ENCODE peak calls at places on chromosomes 2 and 18, in eight cellular contexts. A, Z, D, V, X, L, O and C are unnamed samples.

GRCh38 chr2:150483532-150483931 is 3.9 kb downstream of the RND3 start:
- DNase-seq in A (no peak), L (no peak), D (no peak), X (peak; percentile 38), Z (no peak), O (no peak), V (no peak), C (no peak)

GRCh38 chr18:63138469-63139340 is 180.9 kb downstream of the BCL2 start:
- DNase-seq in O (no peak), D (no peak), L (no peak), A (no peak), V (no peak), X (no peak), Z (no peak), C (no peak)

GRCh38 chr18:3060667-3061580 is 48.0 kb upstream of the LPIN2 start:
- DNase-seq in O (peak; percentile 63), Z (no peak), A (no peak), X (no peak), V (no peak), L (no peak), D (no peak), C (no peak)

GRCh38 chr18:13422541-13423147 is 204.1 kb downstream of the LDLRAD4 start:
- DNase-seq in A (no peak), O (no peak), V (no peak), Z (no peak), L (no peak), D (no peak), X (no peak), C (no peak)

GRCh38 chr2:240871071-240871958 is 2.7 kb downstream of the AGXT start:
- DNase-seq in Z (no peak), L (no peak), V (no peak), X (no peak), A (no peak), D (no peak), O (no peak), C (no peak)

GRCh38 chr2:65204461-65205230 is 23.0 kb upstream of the ACTR2 start:
- DNase-seq in Z (no peak), L (no peak), O (no peak), A (no peak), V (no peak), X (no peak), D (no peak), C (no peak)

GRCh38 chr18:74399225-74399887 is 57.8 kb downstream of the DIPK1C start:
- DNase-seq in Z (no peak), O (no peak), X (no peak), D (no peak), V (no peak), L (no peak), A (no peak), C (no peak)

GRCh38 chr2:205323929-205324328 is 358.4 kb upstream of the NRP2 start:
- DNase-seq in L (no peak), X (no peak), O (no peak), D (no peak), A (no peak), Z (no peak), V (no peak), C (no peak)

GRCh38 chr2:5560981-5561380 is 131.2 kb upstream of the SOX11 start:
- DNase-seq in A (peak; percentile 83), V (no peak), X (peak; percentile 19), D (peak; percentile 65), Z (peak; percentile 96), O (no peak), L (no peak), C (no peak)

GRCh38 chr2:20164734-20165242 is 60.1 kb downstream of the SDC1 start:
- DNase-seq in L (no peak), X (peak; percentile 27), A (peak; percentile 45), Z (peak; percentile 70), V (no peak), O (no peak), D (peak; percentile 26), C (no peak)

GRCh38 chr2:219245899-219246230 is 586 bp downstream of the STK16 start:
- DNase-seq in A (no peak), D (no peak), O (no peak), V (no peak), L (no peak), X (no peak), Z (no peak), C (no peak)

GRCh38 chr2:41902892-41903291 is 144.9 kb upstream of the PKDCC start:
- DNase-seq in Z (no peak), O (no peak), V (no peak), X (no peak), D (no peak), A (no peak), L (no peak), C (no peak)

GRCh38 chr2:17966793-17967192 is 88.3 kb downstream of the KCNS3 start:
- DNase-seq in O (no peak), A (no peak), V (no peak), L (no peak), Z (no peak), D (no peak), X (no peak), C (no peak)

GRCh38 chr2:237321746-237322145 is 92.2 kb downstream of the COL6A3 start:
- DNase-seq in D (no peak), L (no peak), O (no peak), X (no peak), V (no peak), A (no peak), Z (no peak), C (no peak)

GRCh38 chr2:42492691-42493467 is 903 bp downstream of the KCNG3 start:
- DNase-seq in A (no peak), O (peak; percentile 62), Z (peak; percentile 5), D (peak; percentile 62), L (peak; percentile 40), X (no peak), V (peak; percentile 11), C (peak; percentile 6)

GRCh38 chr2:5839563-5839962 is 147.4 kb downstream of the SOX11 start:
- DNase-seq in X (no peak), A (no peak), L (no peak), Z (peak; percentile 36), O (no peak), D (no peak), V (peak; percentile 32), C (no peak)

GRCh38 chr18:63119647-63120046 is 199.9 kb downstream of the BCL2 start:
- DNase-seq in D (no peak), O (no peak), L (no peak), Z (peak; percentile 26), V (no peak), X (peak; percentile 31), A (peak; percentile 8), C (peak; percentile 24)

GRCh38 chr2:6648656-6649247 is 217.0 kb downstream of the CMPK2 start:
- DNase-seq in A (no peak), D (no peak), Z (no peak), O (no peak), X (no peak), V (no peak), L (no peak), C (peak; percentile 69)

GRCh38 chr18:37019157-37019571 is 190.2 kb downstream of the KIAA1328 start:
- DNase-seq in O (no peak), V (no peak), X (peak; percentile 27), A (peak; percentile 11), L (no peak), D (no peak), Z (peak; percentile 15), C (peak; percentile 20)